ENCODE peak calls at places on chromosomes 5 and 9, in ten cellular contexts. One of them, this sample, is unnamed.

GRCh38 chr5:107875834-107876233 is 205.1 kb upstream of the EFNA5 start:
- DNase-seq in MCF 10A: peak
- DNase-seq in neural crest cell: peak
- DNase-seq in brain microvascular endothelial cell: peak
- DNase-seq in upper lobe of left lung: no peak
- DNase-seq in GM13977: no peak
- DNase-seq in BJ: no peak
- DNase-seq in A549: no peak
- DNase-seq in AG04449: no peak
- DNase-seq in cardiac fibroblast: peak
- DNase-seq in this sample: no peak

GRCh38 chr5:151456321-151456940 is 9.0 kb downstream of the SLC36A1 start:
- DNase-seq in MCF 10A: no peak
- DNase-seq in A549: no peak
- DNase-seq in GM13977: no peak
- DNase-seq in neural crest cell: no peak
- DNase-seq in brain microvascular endothelial cell: no peak
- DNase-seq in BJ: no peak
- DNase-seq in cardiac fibroblast: no peak
- DNase-seq in upper lobe of left lung: no peak
- DNase-seq in AG04449: no peak
- DNase-seq in this sample: no peak

GRCh38 chr5:148290271-148291195 is 21.7 kb upstream of the SPINK7 start:
- DNase-seq in MCF 10A: peak
- DNase-seq in AG04449: no peak
- DNase-seq in cardiac fibroblast: peak
- DNase-seq in upper lobe of left lung: no peak
- DNase-seq in A549: no peak
- DNase-seq in GM13977: peak
- DNase-seq in BJ: no peak
- DNase-seq in neural crest cell: no peak
- DNase-seq in brain microvascular endothelial cell: peak
- DNase-seq in this sample: no peak

GRCh38 chr9:136059851-136060670 is 35.0 kb downstream of the NACC2 start:
- DNase-seq in neural crest cell: no peak
- DNase-seq in brain microvascular endothelial cell: no peak
- DNase-seq in GM13977: no peak
- DNase-seq in AG04449: peak
- DNase-seq in cardiac fibroblast: peak
- DNase-seq in MCF 10A: peak
- DNase-seq in upper lobe of left lung: no peak
- DNase-seq in BJ: peak
- DNase-seq in A549: no peak
- DNase-seq in this sample: no peak

GRCh38 chr5:93723005-93723404 is 18.4 kb downstream of the POU5F2 start:
- DNase-seq in AG04449: no peak
- DNase-seq in GM13977: no peak
- DNase-seq in A549: no peak
- DNase-seq in cardiac fibroblast: peak
- DNase-seq in brain microvascular endothelial cell: no peak
- DNase-seq in MCF 10A: peak
- DNase-seq in BJ: no peak
- DNase-seq in upper lobe of left lung: no peak
- DNase-seq in neural crest cell: no peak
- DNase-seq in this sample: no peak

GRCh38 chr9:99823392-99824377 is 2.0 kb downstream of the NR4A3 start:
- DNase-seq in AG04449: no peak
- DNase-seq in BJ: no peak
- DNase-seq in neural crest cell: peak
- DNase-seq in MCF 10A: peak
- DNase-seq in GM13977: peak
- DNase-seq in A549: peak
- DNase-seq in upper lobe of left lung: peak
- DNase-seq in brain microvascular endothelial cell: peak
- DNase-seq in cardiac fibroblast: peak
- DNase-seq in this sample: peak

GRCh38 chr5:50553560-50553984 is 112.5 kb upstream of the EMB start:
- DNase-seq in upper lobe of left lung: peak
- DNase-seq in GM13977: no peak
- DNase-seq in brain microvascular endothelial cell: no peak
- DNase-seq in neural crest cell: no peak
- DNase-seq in MCF 10A: peak
- DNase-seq in cardiac fibroblast: peak
- DNase-seq in BJ: no peak
- DNase-seq in A549: no peak
- DNase-seq in AG04449: no peak
- DNase-seq in this sample: no peak

GRCh38 chr5:56190500-56190899 is 42.6 kb downstream of the ANKRD55 start:
- DNase-seq in neural crest cell: no peak
- DNase-seq in BJ: no peak
- DNase-seq in GM13977: no peak
- DNase-seq in AG04449: no peak
- DNase-seq in upper lobe of left lung: peak
- DNase-seq in MCF 10A: peak
- DNase-seq in A549: no peak
- DNase-seq in brain microvascular endothelial cell: peak
- DNase-seq in cardiac fibroblast: peak
- DNase-seq in this sample: no peak

GRCh38 chr5:139058121-139058520 is 140.0 kb downstream of the SIL1 start:
- DNase-seq in MCF 10A: no peak
- DNase-seq in cardiac fibroblast: peak
- DNase-seq in GM13977: no peak
- DNase-seq in neural crest cell: no peak
- DNase-seq in AG04449: peak
- DNase-seq in upper lobe of left lung: no peak
- DNase-seq in BJ: peak
- DNase-seq in A549: no peak
- DNase-seq in brain microvascular endothelial cell: no peak
- DNase-seq in this sample: no peak

GRCh38 chr9:26566141-26566540 is 326.5 kb downstream of the CAAP1 start:
- DNase-seq in neural crest cell: no peak
- DNase-seq in MCF 10A: no peak
- DNase-seq in BJ: no peak
- DNase-seq in A549: no peak
- DNase-seq in cardiac fibroblast: no peak
- DNase-seq in brain microvascular endothelial cell: no peak
- DNase-seq in GM13977: no peak
- DNase-seq in upper lobe of left lung: no peak
- DNase-seq in AG04449: no peak
- DNase-seq in this sample: no peak

GRCh38 chr9:130997925-130998595 is 10.9 kb upstream of the LAMC3 start:
- DNase-seq in upper lobe of left lung: peak
- DNase-seq in brain microvascular endothelial cell: peak
- DNase-seq in A549: peak
- DNase-seq in GM13977: peak
- DNase-seq in neural crest cell: peak
- DNase-seq in AG04449: no peak
- DNase-seq in MCF 10A: peak
- DNase-seq in BJ: no peak
- DNase-seq in cardiac fibroblast: peak
- DNase-seq in this sample: peak

GRCh38 chr5:107040907-107041306 is 629.8 kb downstream of the EFNA5 start:
- DNase-seq in A549: no peak
- DNase-seq in upper lobe of left lung: no peak
- DNase-seq in BJ: no peak
- DNase-seq in GM13977: no peak
- DNase-seq in brain microvascular endothelial cell: no peak
- DNase-seq in neural crest cell: no peak
- DNase-seq in MCF 10A: no peak
- DNase-seq in cardiac fibroblast: no peak
- DNase-seq in AG04449: no peak
- DNase-seq in this sample: no peak

GRCh38 chr9:35686222-35687203 is 3.2 kb downstream of the TPM2 start:
- DNase-seq in cardiac fibroblast: peak
- DNase-seq in brain microvascular endothelial cell: no peak
- DNase-seq in MCF 10A: no peak
- DNase-seq in GM13977: no peak
- DNase-seq in AG04449: no peak
- DNase-seq in neural crest cell: no peak
- DNase-seq in upper lobe of left lung: peak
- DNase-seq in A549: no peak
- DNase-seq in BJ: no peak
- DNase-seq in this sample: no peak

GRCh38 chr9:20242767-20243166 is 379.5 kb downstream of the MLLT3 start:
- DNase-seq in GM13977: peak
- DNase-seq in neural crest cell: no peak
- DNase-seq in AG04449: no peak
- DNase-seq in upper lobe of left lung: no peak
- DNase-seq in A549: no peak
- DNase-seq in MCF 10A: no peak
- DNase-seq in cardiac fibroblast: no peak
- DNase-seq in brain microvascular endothelial cell: no peak
- DNase-seq in BJ: no peak
- DNase-seq in this sample: no peak

GRCh38 chr9:86406366-86406765 is 52.2 kb upstream of the TUT7 start:
- DNase-seq in cardiac fibroblast: peak
- DNase-seq in BJ: peak
- DNase-seq in MCF 10A: peak
- DNase-seq in neural crest cell: no peak
- DNase-seq in brain microvascular endothelial cell: peak
- DNase-seq in upper lobe of left lung: no peak
- DNase-seq in A549: no peak
- DNase-seq in GM13977: no peak
- DNase-seq in AG04449: no peak
- DNase-seq in this sample: no peak

GRCh38 chr9:7592321-7593319 is 207.0 kb downstream of the DMAC1 start:
- DNase-seq in GM13977: no peak
- DNase-seq in upper lobe of left lung: no peak
- DNase-seq in cardiac fibroblast: no peak
- DNase-seq in neural crest cell: no peak
- DNase-seq in MCF 10A: peak
- DNase-seq in A549: no peak
- DNase-seq in brain microvascular endothelial cell: no peak
- DNase-seq in BJ: no peak
- DNase-seq in AG04449: no peak
- DNase-seq in this sample: no peak

GRCh38 chr5:96065577-96066385 is 104.1 kb upstream of the ELL2 start:
- DNase-seq in AG04449: no peak
- DNase-seq in GM13977: no peak
- DNase-seq in BJ: no peak
- DNase-seq in A549: no peak
- DNase-seq in brain microvascular endothelial cell: no peak
- DNase-seq in upper lobe of left lung: no peak
- DNase-seq in cardiac fibroblast: no peak
- DNase-seq in neural crest cell: no peak
- DNase-seq in MCF 10A: no peak
- DNase-seq in this sample: no peak

GRCh38 chr5:91910247-91910646 is 527.1 kb upstream of the ARRDC3 start:
- DNase-seq in AG04449: no peak
- DNase-seq in A549: no peak
- DNase-seq in neural crest cell: no peak
- DNase-seq in GM13977: no peak
- DNase-seq in upper lobe of left lung: no peak
- DNase-seq in MCF 10A: no peak
- DNase-seq in cardiac fibroblast: no peak
- DNase-seq in brain microvascular endothelial cell: no peak
- DNase-seq in BJ: no peak
- DNase-seq in this sample: no peak

GRCh38 chr5:139138790-139139189 is 59.4 kb downstream of the SIL1 start:
- DNase-seq in MCF 10A: peak
- DNase-seq in cardiac fibroblast: peak
- DNase-seq in neural crest cell: no peak
- DNase-seq in AG04449: no peak
- DNase-seq in upper lobe of left lung: peak
- DNase-seq in brain microvascular endothelial cell: peak
- DNase-seq in A549: no peak
- DNase-seq in GM13977: no peak
- DNase-seq in BJ: no peak
- DNase-seq in this sample: no peak

GRCh38 chr9:123091459-123091858 is 58.0 kb downstream of the GPR21 start:
- DNase-seq in upper lobe of left lung: no peak
- DNase-seq in AG04449: no peak
- DNase-seq in brain microvascular endothelial cell: no peak
- DNase-seq in A549: no peak
- DNase-seq in neural crest cell: no peak
- DNase-seq in BJ: no peak
- DNase-seq in GM13977: no peak
- DNase-seq in MCF 10A: no peak
- DNase-seq in cardiac fibroblast: no peak
- DNase-seq in this sample: no peak
- TF ChIP-seq CTCF in upper lobe of left lung: no peak
- TF ChIP-seq CTCF in AG04449: no peak
- TF ChIP-seq CTCF in brain microvascular endothelial cell: peak
- TF ChIP-seq CTCF in A549: peak
- TF ChIP-seq CTCF in neural crest cell: no peak
- TF ChIP-seq CTCF in BJ: no peak
- TF ChIP-seq CTCF in GM13977: peak
- TF ChIP-seq CTCF in MCF 10A: no peak
- TF ChIP-seq CTCF in cardiac fibroblast: no peak
- TF ChIP-seq CTCF in this sample: no peak

GRCh38 chr9:16039103-16039987 is 486.5 kb downstream of the CCDC171 start:
- DNase-seq in cardiac fibroblast: no peak
- DNase-seq in BJ: no peak
- DNase-seq in upper lobe of left lung: no peak
- DNase-seq in neural crest cell: no peak
- DNase-seq in AG04449: no peak
- DNase-seq in MCF 10A: peak
- DNase-seq in A549: no peak
- DNase-seq in brain microvascular endothelial cell: peak
- DNase-seq in GM13977: no peak
- DNase-seq in this sample: no peak
- TF ChIP-seq CTCF in cardiac fibroblast: no peak
- TF ChIP-seq CTCF in BJ: peak
- TF ChIP-seq CTCF in upper lobe of left lung: no peak
- TF ChIP-seq CTCF in neural crest cell: no peak
- TF ChIP-seq CTCF in AG04449: peak
- TF ChIP-seq CTCF in MCF 10A: no peak
- TF ChIP-seq CTCF in A549: no peak
- TF ChIP-seq CTCF in brain microvascular endothelial cell: peak
- TF ChIP-seq CTCF in GM13977: peak
- TF ChIP-seq CTCF in this sample: no peak

DNA sequence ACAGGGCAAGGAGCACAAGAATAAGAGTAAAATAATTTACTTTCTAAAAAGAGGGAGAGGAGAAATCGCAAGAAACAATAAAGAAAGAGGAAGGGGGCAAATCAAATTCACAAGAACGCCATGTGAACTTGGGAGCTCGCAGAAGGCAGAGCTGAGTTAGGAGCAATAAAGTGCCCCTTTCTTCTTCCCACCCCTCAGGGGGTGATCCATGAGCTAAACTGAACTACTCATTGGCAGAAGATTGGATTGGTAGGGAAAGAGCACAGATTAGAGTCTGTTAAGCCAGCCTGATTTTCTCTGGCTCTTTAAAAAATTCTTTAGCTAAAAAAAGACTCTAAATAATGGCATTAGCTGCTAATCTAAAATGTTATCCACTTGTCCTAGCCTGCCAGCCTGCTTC is 307.5 kb downstream of the EBF1 start:
- DNase-seq in A549: no peak
- DNase-seq in upper lobe of left lung: no peak
- DNase-seq in brain microvascular endothelial cell: no peak
- DNase-seq in AG04449: no peak
- DNase-seq in GM13977: no peak
- DNase-seq in BJ: no peak
- DNase-seq in cardiac fibroblast: no peak
- DNase-seq in MCF 10A: no peak
- DNase-seq in neural crest cell: no peak
- DNase-seq in this sample: no peak
- TF ChIP-seq CTCF in A549: no peak
- TF ChIP-seq CTCF in upper lobe of left lung: no peak
- TF ChIP-seq CTCF in brain microvascular endothelial cell: no peak
- TF ChIP-seq CTCF in AG04449: no peak
- TF ChIP-seq CTCF in GM13977: no peak
- TF ChIP-seq CTCF in BJ: no peak
- TF ChIP-seq CTCF in cardiac fibroblast: no peak
- TF ChIP-seq CTCF in MCF 10A: no peak
- TF ChIP-seq CTCF in neural crest cell: no peak
- TF ChIP-seq CTCF in this sample: no peak

GRCh38 chr5:176888865-176889165 is 10.3 kb downstream of the HK3 start:
- DNase-seq in upper lobe of left lung: no peak
- DNase-seq in brain microvascular endothelial cell: no peak
- DNase-seq in cardiac fibroblast: no peak
- DNase-seq in neural crest cell: no peak
- DNase-seq in BJ: no peak
- DNase-seq in AG04449: no peak
- DNase-seq in GM13977: no peak
- DNase-seq in A549: no peak
- DNase-seq in MCF 10A: no peak
- DNase-seq in this sample: no peak
- TF ChIP-seq CTCF in upper lobe of left lung: no peak
- TF ChIP-seq CTCF in brain microvascular endothelial cell: no peak
- TF ChIP-seq CTCF in cardiac fibroblast: no peak
- TF ChIP-seq CTCF in neural crest cell: no peak
- TF ChIP-seq CTCF in BJ: no peak
- TF ChIP-seq CTCF in AG04449: no peak
- TF ChIP-seq CTCF in GM13977: no peak
- TF ChIP-seq CTCF in A549: no peak
- TF ChIP-seq CTCF in MCF 10A: no peak
- TF ChIP-seq CTCF in this sample: no peak